ENCODE peak calls at places on chromosomes 12 and 14, in four cellular contexts. S is activated T-cell treated with anti-CD3 and anti-CD28 coated beads for 1 hour, O is AG10803, G is psoas muscle. X is an unnamed sample.

GRCh38 chr12:30026621-30027234 is 243.0 kb upstream of the TMTC1 start:
- DNase-seq in O (peak), G (no peak), S (no peak), X (peak)

GRCh38 chr12:6338955-6339761 is 2.7 kb downstream of the TNFRSF1A start:
- DNase-seq in S (no peak), G (no peak), O (no peak), X (no peak)

GRCh38 chr12:108643941-108644742 is 10.4 kb upstream of the SELPLG start:
- DNase-seq in O (peak), S (no peak), G (peak), X (peak)

GRCh38 chr12:54193437-54193836 is 4.7 kb upstream of the SMUG1 start:
- DNase-seq in S (no peak), O (no peak), G (no peak), X (no peak)

GRCh38 chr12:6871052-6871957 is 1.8 kb downstream of the SPSB2 start:
- DNase-seq in G (no peak), O (peak), S (no peak), X (no peak)

GRCh38 chr12:124913474-124914391 is 717 bp downstream of the UBC start:
- DNase-seq in G (peak), S (peak), O (peak), X (peak)

GRCh38 chr12:20154060-20154459 is 214.3 kb upstream of the PDE3A start:
- DNase-seq in O (no peak), G (no peak), S (no peak), X (peak)

GRCh38 chr14:46381674-46382073 is 269.9 kb downstream of the RPL10L start:
- DNase-seq in O (no peak), S (no peak), G (no peak), X (no peak)

GRCh38 chr14:76829650-76830421 is 3.6 kb downstream of the LRRC74A start:
- DNase-seq in S (no peak), G (peak), O (peak), X (no peak)

GRCh38 chr14:43687866-43688265 is 819.2 kb downstream of the FSCB start:
- DNase-seq in G (no peak), O (peak), S (no peak), X (peak)

GRCh38 chr14:100609331-100609870 is 22.2 kb upstream of the BEGAIN start:
- DNase-seq in G (no peak), S (no peak), O (no peak), X (no peak)

GRCh38 chr14:53850714-53851296 is 105.8 kb downstream of the BMP4 start:
- DNase-seq in G (no peak), S (no peak), O (peak), X (peak)

X was measured in fibroblast of mammary gland.